ENCODE peak calls at places on chromosomes 16 and 17, in eight cellular contexts. R is adipocyte, X is H54, U is fibroblast of lung, K is AG04450, P is lung, V is NCI-H1048, O is skeletal muscle cell. J is an unnamed sample.
A peak's percentile ranks its signal among the peaks of the same experiment; 100 is the strongest.

GRCh38 chr16:48613061-48613957 is 3.3 kb upstream of the N4BP1 start:
- DNase-seq in U (no peak), K (peak; percentile 72), P (no peak), O (no peak), R (peak; percentile 64), V (no peak), X (no peak), J (no peak)

GRCh38 chr17:4980644-4981216 is 6.7 kb downstream of the CAMTA2 start:
- DNase-seq in X (no peak), R (peak; percentile 80), K (no peak), U (peak; percentile 40), P (no peak), V (peak; percentile 69), O (no peak), J (no peak)

GRCh38 chr17:47231334-47231733 is 22.2 kb downstream of the MYL4 start:
- DNase-seq in O (no peak), K (no peak), V (no peak), R (no peak), X (no peak), P (no peak), U (no peak), J (no peak)

GRCh38 chr17:64155751-64156544 is 26.0 kb upstream of the ERN1 start:
- DNase-seq in O (no peak), R (peak; percentile 48), U (peak; percentile 45), P (peak; percentile 44), X (no peak), V (no peak), K (no peak), J (no peak)

GRCh38 chr17:34527908-34528470 is 51.4 kb upstream of the TMEM132E start:
- DNase-seq in X (no peak), K (no peak), O (no peak), R (no peak), U (no peak), P (no peak), V (no peak), J (no peak)

GRCh38 chr16:24297375-24297774 is 41.2 kb downstream of the CACNG3 start:
- DNase-seq in X (no peak), U (no peak), O (no peak), P (peak; percentile 31), K (no peak), R (no peak), V (no peak), J (no peak)

GRCh38 chr17:38654411-38655398 is 20.1 kb downstream of the EPOP start:
- DNase-seq in K (no peak), O (no peak), P (no peak), V (no peak), U (no peak), R (no peak), X (no peak), J (no peak)

GRCh38 chr17:44914148-44914547 is 1.2 kb downstream of the GFAP start:
- DNase-seq in X (no peak), V (no peak), R (no peak), P (no peak), K (no peak), U (no peak), O (no peak), J (no peak)

GRCh38 chr17:1011760-1012735 is 15.1 kb downstream of the TIMM22 start:
- DNase-seq in O (no peak), R (no peak), K (no peak), P (no peak), X (no peak), V (no peak), U (no peak), J (no peak)

GRCh38 chr16:12794486-12795399 is 8.9 kb downstream of the CPPED1 start:
- DNase-seq in U (no peak), P (no peak), R (no peak), K (no peak), X (no peak), V (no peak), O (no peak), J (no peak)

GRCh38 chr17:68462381-68463210 is 5.3 kb upstream of the WIPI1 start:
- DNase-seq in V (peak; percentile 73), R (peak; percentile 96), O (no peak), K (peak; percentile 65), X (peak; percentile 69), U (peak; percentile 65), P (peak; percentile 74), J (peak; percentile 50)

GRCh38 chr17:79934653-79934970 is 95.4 kb upstream of the CBX4 start:
- DNase-seq in R (no peak), U (no peak), X (no peak), P (no peak), O (no peak), K (no peak), V (no peak), J (no peak)

GRCh38 chr17:81427446-81428120 is 32.3 kb downstream of the BAHCC1 start:
- DNase-seq in O (no peak), K (no peak), U (no peak), P (peak; percentile 60), R (no peak), V (no peak), X (no peak), J (no peak)

GRCh38 chr16:554640-555413 is 5.4 kb upstream of the PRR35 start:
- DNase-seq in X (peak; percentile 100), R (peak; percentile 68), O (no peak), P (no peak), V (no peak), U (peak; percentile 74), K (no peak), J (no peak)

GRCh38 chr17:27477050-27477647 is 20.9 kb downstream of the KSR1 start:
- DNase-seq in O (no peak), P (no peak), X (no peak), R (no peak), K (no peak), U (no peak), V (no peak), J (no peak)

GRCh38 chr16:20504418-20504817 is 53.1 kb downstream of the ACSM2A start:
- DNase-seq in R (no peak), V (no peak), P (peak; percentile 29), U (no peak), X (no peak), K (no peak), O (no peak), J (no peak)

GRCh38 chr16:49859139-49859947 is 3.4 kb upstream of the ZNF423 start:
- DNase-seq in P (peak; percentile 35), U (peak; percentile 37), R (peak; percentile 56), K (no peak), X (no peak), V (no peak), O (no peak), J (no peak)

GRCh38 chr17:12136646-12137045 is 116.0 kb downstream of the MAP2K4 start:
- DNase-seq in P (no peak), O (no peak), U (peak; percentile 78), V (no peak), R (no peak), K (no peak), X (no peak), J (no peak)

GRCh38 chr17:7686221-7687071 is 844 bp downstream of the TP53 start:
- DNase-seq in K (peak; percentile 55), R (peak; percentile 92), V (peak; percentile 76), X (no peak), O (peak; percentile 52), U (peak; percentile 87), P (peak; percentile 78), J (peak; percentile 91)

GRCh38 chr17:5587431-5588032 is 3.2 kb upstream of the NLRP1 start:
- DNase-seq in V (peak; percentile 54), O (peak; percentile 20), X (peak; percentile 53), U (peak; percentile 53), P (peak; percentile 44), R (peak; percentile 89), K (peak; percentile 61), J (peak; percentile 49)

GRCh38 chr16:85805442-85806045 is 6.0 kb downstream of the COX4I1 start:
- DNase-seq in K (no peak), V (no peak), X (no peak), U (no peak), R (no peak), O (no peak), P (no peak), J (no peak)

GRCh38 chr16:1125471-1125870 is 27.4 kb upstream of the CACNA1H start:
- DNase-seq in P (no peak), K (peak; percentile 20), O (no peak), X (peak; percentile 61), U (peak; percentile 72), V (no peak), R (peak; percentile 10), J (no peak)

GRCh38 chr17:7818746-7819645 is 15.0 kb upstream of the KDM6B start:
- DNase-seq in V (no peak), R (no peak), U (no peak), O (no peak), X (no peak), K (no peak), P (no peak), J (no peak)

GRCh38 chr17:48791128-48792032 is 25.6 kb downstream of the TTLL6 start:
- DNase-seq in P (peak; percentile 83), K (peak; percentile 55), R (peak; percentile 92), X (peak; percentile 87), O (no peak), U (peak; percentile 68), V (no peak), J (peak; percentile 67)

GRCh38 chr17:29581583-29582253 is 7.7 kb downstream of the GIT1 start:
- DNase-seq in R (no peak), X (no peak), K (no peak), P (no peak), U (no peak), O (no peak), V (no peak), J (no peak)

GRCh38 chr17:57879437-57880085 is 29.7 kb upstream of the MRPS23 start:
- DNase-seq in P (no peak), U (no peak), V (no peak), O (no peak), R (no peak), X (peak; percentile 74), K (no peak), J (no peak)

GRCh38 chr16:83701494-83701893 is 106.3 kb upstream of the HSBP1 start:
- DNase-seq in U (peak; percentile 51), R (peak; percentile 44), O (no peak), X (peak; percentile 27), V (peak; percentile 23), P (peak; percentile 37), K (peak; percentile 16), J (no peak)

GRCh38 chr16:85231959-85232358 is 119.7 kb upstream of the CIBAR2 start:
- DNase-seq in V (no peak), K (no peak), R (no peak), P (no peak), X (no peak), O (no peak), U (no peak), J (no peak)

GRCh38 chr16:55701442-55702319 is 45.9 kb downstream of the SLC6A2 start:
- DNase-seq in K (peak; percentile 6), R (peak; percentile 63), U (peak; percentile 23), P (peak; percentile 73), O (no peak), X (peak; percentile 44), V (peak; percentile 9), J (peak; percentile 8)

GRCh38 chr17:63631626-63632025 is 9.4 kb downstream of the MAP3K3 start:
- DNase-seq in P (no peak), O (no peak), K (no peak), U (no peak), R (no peak), X (no peak), V (no peak), J (no peak)

GRCh38 chr16:9007177-9007794 is 43.6 kb upstream of the USP7 start:
- DNase-seq in R (peak; percentile 44), K (peak; percentile 23), P (no peak), O (peak; percentile 38), V (no peak), U (peak; percentile 14), X (no peak), J (no peak)

GRCh38 chr17:75433223-75433622 is 23.2 kb upstream of the TMEM94 start:
- DNase-seq in V (no peak), K (no peak), U (no peak), R (no peak), X (no peak), P (no peak), O (no peak), J (no peak)

GRCh38 chr17:77049440-77049839 is 91.3 kb upstream of the SEC14L1 start:
- DNase-seq in P (no peak), V (no peak), O (no peak), R (no peak), U (peak; percentile 25), X (no peak), K (no peak), J (no peak)

GRCh38 chr16:9334091-9334490 is 242.6 kb downstream of the HAPSTR1 start:
- DNase-seq in V (no peak), O (no peak), R (no peak), K (no peak), U (no peak), X (no peak), P (no peak), J (no peak)

J was measured in HS-5.